ENCODE peak calls at places on chromosomes 13 and 19, in six cellular contexts. One of them, this sample, is unnamed.

GRCh38 chr13:46796129-46796514 is 839 bp downstream of the ESD start:
- DNase-seq in uterus: no peak
- DNase-seq in prostate gland: no peak
- DNase-seq in A549: no peak
- DNase-seq in spleen: no peak
- DNase-seq in ovary: no peak
- DNase-seq in this sample: no peak

GRCh38 chr13:99465454-99465853 is 35.8 kb upstream of the TM9SF2 start:
- DNase-seq in uterus: no peak
- DNase-seq in prostate gland: no peak
- DNase-seq in A549: no peak
- DNase-seq in spleen: no peak
- DNase-seq in ovary: no peak
- DNase-seq in this sample: no peak

GRCh38 chr19:49157445-49158224 is at the start of gene TRPM4:
- DNase-seq in uterus: peak
- DNase-seq in prostate gland: peak
- DNase-seq in A549: peak
- DNase-seq in spleen: peak
- DNase-seq in ovary: peak
- DNase-seq in this sample: peak

GRCh38 chr13:112968380-112968909 is 569 bp upstream of the MCF2L start:
- DNase-seq in uterus: no peak
- DNase-seq in prostate gland: peak
- DNase-seq in A549: no peak
- DNase-seq in spleen: peak
- DNase-seq in ovary: peak
- DNase-seq in this sample: no peak

GRCh38 chr13:47480941-47481340 is 520.1 kb downstream of the SUCLA2 start:
- DNase-seq in uterus: no peak
- DNase-seq in prostate gland: no peak
- DNase-seq in A549: no peak
- DNase-seq in spleen: no peak
- DNase-seq in ovary: no peak
- DNase-seq in this sample: no peak

GRCh38 chr13:40306817-40307216 is 359.6 kb downstream of the FOXO1 start:
- DNase-seq in uterus: no peak
- DNase-seq in prostate gland: no peak
- DNase-seq in A549: no peak
- DNase-seq in spleen: no peak
- DNase-seq in ovary: no peak
- DNase-seq in this sample: no peak

GRCh38 chr19:18675779-18676178 is 7.7 kb upstream of the CRTC1 start:
- DNase-seq in uterus: no peak
- DNase-seq in prostate gland: no peak
- DNase-seq in A549: no peak
- DNase-seq in spleen: no peak
- DNase-seq in ovary: no peak
- DNase-seq in this sample: no peak

GRCh38 chr13:36421447-36421846 is 10.8 kb upstream of the CCNA1 start:
- DNase-seq in uterus: no peak
- DNase-seq in prostate gland: no peak
- DNase-seq in A549: no peak
- DNase-seq in spleen: no peak
- DNase-seq in ovary: no peak
- DNase-seq in this sample: no peak

GRCh38 chr13:35720690-35721554 is 244.4 kb upstream of the MAB21L1 start:
- DNase-seq in uterus: peak
- DNase-seq in prostate gland: peak
- DNase-seq in A549: peak
- DNase-seq in spleen: no peak
- DNase-seq in ovary: peak
- DNase-seq in this sample: peak

GRCh38 chr19:55519461-55520311 is 17.2 kb downstream of the SBK2 start:
- DNase-seq in uterus: no peak
- DNase-seq in prostate gland: no peak
- DNase-seq in A549: peak
- DNase-seq in spleen: no peak
- DNase-seq in ovary: no peak
- DNase-seq in this sample: peak

GRCh38 chr13:80084086-80084676 is 256.7 kb downstream of the SPRY2 start:
- DNase-seq in uterus: no peak
- DNase-seq in prostate gland: no peak
- DNase-seq in A549: peak
- DNase-seq in spleen: no peak
- DNase-seq in ovary: no peak
- DNase-seq in this sample: no peak

GRCh38 chr19:36046443-36047050 is 7.5 kb downstream of the THAP8 start:
- DNase-seq in uterus: no peak
- DNase-seq in prostate gland: no peak
- DNase-seq in A549: no peak
- DNase-seq in spleen: no peak
- DNase-seq in ovary: no peak
- DNase-seq in this sample: no peak

GRCh38 chr13:74129500-74130144 is 4.6 kb downstream of the KLF12 start:
- DNase-seq in uterus: no peak
- DNase-seq in prostate gland: no peak
- DNase-seq in A549: no peak
- DNase-seq in spleen: no peak
- DNase-seq in ovary: no peak
- DNase-seq in this sample: no peak

GRCh38 chr19:245457-245856 is 45.7 kb downstream of the PLPP2 start:
- DNase-seq in uterus: no peak
- DNase-seq in prostate gland: no peak
- DNase-seq in A549: no peak
- DNase-seq in spleen: no peak
- DNase-seq in ovary: no peak
- DNase-seq in this sample: no peak

GRCh38 chr13:50805805-50806204 is 37.7 kb downstream of the DLEU7 start:
- DNase-seq in uterus: no peak
- DNase-seq in prostate gland: no peak
- DNase-seq in A549: peak
- DNase-seq in spleen: no peak
- DNase-seq in ovary: no peak
- DNase-seq in this sample: no peak

GRCh38 chr13:67792151-67792665 is 562.1 kb upstream of the PCDH9 start:
- DNase-seq in uterus: no peak
- DNase-seq in prostate gland: no peak
- DNase-seq in A549: no peak
- DNase-seq in spleen: no peak
- DNase-seq in ovary: no peak
- DNase-seq in this sample: no peak

GRCh38 chr13:87999791-88000190 is 328.6 kb downstream of the SLITRK5 start:
- DNase-seq in uterus: no peak
- DNase-seq in prostate gland: no peak
- DNase-seq in A549: no peak
- DNase-seq in spleen: no peak
- DNase-seq in ovary: no peak
- DNase-seq in this sample: no peak

GRCh38 chr19:39140594-39140993 is 15.0 kb downstream of the PAK4 start:
- DNase-seq in uterus: no peak
- DNase-seq in prostate gland: no peak
- DNase-seq in A549: no peak
- DNase-seq in spleen: no peak
- DNase-seq in ovary: no peak
- DNase-seq in this sample: no peak

GRCh38 chr19:8321760-8322637 is 703 bp downstream of the RPS28 start:
- DNase-seq in uterus: no peak
- DNase-seq in prostate gland: no peak
- DNase-seq in A549: no peak
- DNase-seq in spleen: no peak
- DNase-seq in ovary: no peak
- DNase-seq in this sample: no peak

DNA sequence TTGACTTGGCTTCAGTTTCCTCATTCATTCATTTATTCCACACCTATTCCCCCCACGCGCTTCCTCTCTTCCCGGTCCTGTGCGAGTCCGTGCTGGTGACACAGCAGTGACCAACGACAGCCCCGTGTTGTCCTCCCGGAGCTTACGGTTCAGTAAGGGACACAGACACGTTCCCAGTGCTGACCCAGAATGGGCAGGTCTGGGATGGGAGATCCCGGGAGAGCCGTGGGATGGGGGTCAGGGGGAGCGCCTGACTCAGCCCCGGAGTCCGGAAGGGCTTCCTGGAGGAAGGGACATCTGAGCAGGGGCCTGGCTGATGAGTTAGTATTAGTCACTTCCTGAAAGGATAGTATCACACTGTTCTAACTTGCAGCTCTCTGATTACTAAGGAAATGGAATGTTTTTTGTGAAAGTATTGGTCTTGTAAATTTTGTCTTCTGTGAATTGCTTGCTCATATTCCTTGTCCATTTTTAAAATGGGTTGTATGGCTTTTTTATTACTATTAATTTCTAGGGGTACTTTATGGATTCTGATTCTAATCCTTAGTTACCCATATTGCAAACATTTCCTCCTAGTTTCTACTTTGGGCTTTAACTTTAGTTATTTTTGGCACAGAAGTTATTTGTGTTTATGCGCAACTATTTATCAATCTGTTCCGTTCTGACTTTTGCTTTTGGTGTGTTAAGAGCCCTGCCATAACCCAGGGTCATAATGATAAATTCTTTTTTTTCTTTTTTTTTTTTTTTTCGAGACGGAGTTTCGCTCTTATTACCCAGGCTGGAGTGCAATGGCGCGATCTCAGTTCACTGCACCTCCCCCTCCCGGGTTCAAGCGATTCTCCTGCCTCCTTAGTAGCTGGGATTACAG is 708 bp upstream of the ERCC1 start:
- DNase-seq in uterus: peak
- DNase-seq in prostate gland: peak
- DNase-seq in A549: peak
- DNase-seq in spleen: peak
- DNase-seq in ovary: peak
- DNase-seq in this sample: peak
- TF ChIP-seq POLR2A in uterus: no peak
- TF ChIP-seq POLR2A in prostate gland: no peak
- TF ChIP-seq POLR2A in A549: peak
- TF ChIP-seq POLR2A in spleen: no peak
- TF ChIP-seq POLR2A in ovary: no peak
- TF ChIP-seq POLR2A in this sample: peak

GRCh38 chr19:16146112-16146511 is 2.6 kb downstream of the HSH2D start:
- DNase-seq in uterus: no peak
- DNase-seq in prostate gland: no peak
- DNase-seq in A549: no peak
- DNase-seq in spleen: no peak
- DNase-seq in ovary: no peak
- DNase-seq in this sample: no peak
- TF ChIP-seq POLR2A in uterus: no peak
- TF ChIP-seq POLR2A in prostate gland: no peak
- TF ChIP-seq POLR2A in A549: no peak
- TF ChIP-seq POLR2A in spleen: no peak
- TF ChIP-seq POLR2A in ovary: no peak
- TF ChIP-seq POLR2A in this sample: no peak

GRCh38 chr19:19860756-19861390 is 4.8 kb upstream of the ZNF253 start:
- DNase-seq in uterus: no peak
- DNase-seq in prostate gland: no peak
- DNase-seq in A549: no peak
- DNase-seq in spleen: peak
- DNase-seq in ovary: no peak
- DNase-seq in this sample: no peak

GRCh38 chr19:19871932-19872331 is 6.2 kb downstream of the ZNF253 start:
- DNase-seq in uterus: no peak
- DNase-seq in prostate gland: no peak
- DNase-seq in A549: no peak
- DNase-seq in spleen: no peak
- DNase-seq in ovary: no peak
- DNase-seq in this sample: no peak

GRCh38 chr19:19866599-19867248 is 1.0 kb downstream of the ZNF253 start:
- DNase-seq in uterus: no peak
- DNase-seq in prostate gland: no peak
- DNase-seq in A549: no peak
- DNase-seq in spleen: peak
- DNase-seq in ovary: peak
- DNase-seq in this sample: no peak

DNA sequence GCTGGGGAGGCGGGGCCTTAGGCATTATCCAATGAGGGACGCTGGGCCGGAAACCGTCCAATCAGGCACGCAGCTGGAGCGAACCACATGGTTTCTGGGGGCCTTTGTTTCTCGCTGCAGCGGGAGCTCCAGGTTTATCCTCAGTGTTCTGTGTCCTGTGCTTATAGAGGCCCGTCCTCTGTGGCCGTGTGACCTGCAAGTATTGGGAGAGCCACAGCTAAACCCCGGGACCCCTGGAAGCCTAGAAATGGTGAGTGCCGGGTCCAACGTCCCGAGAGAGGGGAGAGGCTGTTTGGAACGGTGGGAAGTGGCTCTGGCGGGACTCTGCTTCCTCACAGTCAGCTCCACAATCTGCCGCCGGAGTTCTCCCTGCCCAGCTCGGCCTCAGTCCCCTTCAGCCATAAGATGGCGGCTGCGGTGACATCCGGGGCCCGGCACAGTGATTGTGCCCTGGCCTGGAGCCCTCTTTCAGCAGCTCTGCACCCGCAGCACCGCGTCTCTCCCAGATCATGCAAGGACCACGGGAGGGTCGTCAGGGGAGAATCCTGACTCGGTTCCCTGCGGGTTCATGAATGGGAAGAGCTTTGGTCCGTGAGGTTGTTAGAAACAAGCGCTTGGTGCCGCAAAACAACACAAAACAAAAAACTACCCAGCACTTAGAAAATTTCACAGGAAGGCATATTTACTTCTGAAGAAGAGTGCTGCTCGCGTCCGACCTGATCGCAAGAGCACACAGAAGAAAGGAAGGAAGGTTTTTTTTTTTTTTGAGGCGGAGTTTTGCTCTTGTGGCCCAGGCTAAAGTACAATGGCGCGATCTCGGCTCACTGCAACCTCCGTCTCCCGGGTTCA is at the start of gene ZNF253:
- DNase-seq in uterus: peak
- DNase-seq in prostate gland: peak
- DNase-seq in A549: peak
- DNase-seq in spleen: peak
- DNase-seq in ovary: peak
- DNase-seq in this sample: peak
- TF ChIP-seq POLR2A in uterus: peak
- TF ChIP-seq POLR2A in prostate gland: peak
- TF ChIP-seq POLR2A in A549: no peak
- TF ChIP-seq POLR2A in spleen: peak
- TF ChIP-seq POLR2A in ovary: peak
- TF ChIP-seq POLR2A in this sample: peak

GRCh38 chr13:19959831-19960672 is 1.5 kb downstream of the ZMYM2 start:
- DNase-seq in uterus: peak
- DNase-seq in prostate gland: peak
- DNase-seq in A549: peak
- DNase-seq in spleen: peak
- DNase-seq in ovary: peak
- DNase-seq in this sample: peak
- TF ChIP-seq POLR2A in uterus: peak
- TF ChIP-seq POLR2A in prostate gland: peak
- TF ChIP-seq POLR2A in A549: no peak
- TF ChIP-seq POLR2A in spleen: no peak
- TF ChIP-seq POLR2A in ovary: peak
- TF ChIP-seq POLR2A in this sample: no peak

DNA sequence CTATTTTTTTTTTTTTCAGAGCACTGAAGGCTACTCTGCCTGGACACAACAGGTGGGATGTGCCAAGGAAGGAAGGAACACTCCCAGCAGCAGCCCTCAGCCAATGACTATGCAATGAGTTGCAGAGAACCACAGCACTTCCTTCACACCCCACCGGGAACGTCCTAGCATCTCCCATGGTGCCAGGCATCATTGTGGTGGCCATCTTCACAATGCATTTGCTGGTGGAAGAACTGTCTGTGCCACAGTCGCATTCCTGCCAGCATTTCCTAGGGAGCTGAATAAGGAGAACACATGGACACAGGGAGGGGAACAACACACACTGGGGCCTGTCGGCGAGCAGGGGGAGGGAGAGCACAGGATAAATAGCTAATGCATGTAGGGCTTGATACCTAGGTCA is 83.2 kb upstream of the TSHZ3 start:
- DNase-seq in uterus: no peak
- DNase-seq in prostate gland: no peak
- DNase-seq in A549: no peak
- DNase-seq in spleen: no peak
- DNase-seq in ovary: no peak
- DNase-seq in this sample: no peak
- TF ChIP-seq POLR2A in uterus: no peak
- TF ChIP-seq POLR2A in prostate gland: no peak
- TF ChIP-seq POLR2A in A549: no peak
- TF ChIP-seq POLR2A in spleen: no peak
- TF ChIP-seq POLR2A in ovary: no peak
- TF ChIP-seq POLR2A in this sample: no peak